ENCODE peak calls at places on chromosomes 2 and 18, in six cellular contexts. O is IMR-90, W is fibroblast of lung, K is endodermal cell, N is thoracic aorta, L is K562. D is an unnamed sample.

GRCh38 chr2:102112271-102112670 is 30.3 kb upstream of the IL1R1 start:
- DNase-seq in O (peak), W (no peak), K (no peak), N (no peak), L (peak), D (no peak)

GRCh38 chr2:157732596-157732995 is 103.9 kb upstream of the ACVR1C start:
- DNase-seq in O (peak), W (no peak), K (no peak), N (no peak), L (no peak), D (no peak)

GRCh38 chr2:110906613-110907365 is 174.4 kb downstream of the ACOXL start:
- DNase-seq in O (no peak), W (no peak), K (no peak), N (no peak), L (peak), D (no peak)

GRCh38 chr2:3692375-3692774 is 11.0 kb upstream of the DCDC2C start:
- DNase-seq in O (peak), W (peak), K (no peak), N (no peak), L (peak), D (no peak)

GRCh38 chr2:48727560-48727959 is 28.0 kb downstream of the LHCGR start:
- DNase-seq in O (no peak), W (no peak), K (no peak), N (no peak), L (no peak), D (no peak)

GRCh38 chr2:58237741-58238140 is 3.4 kb downstream of the FANCL start:
- DNase-seq in O (no peak), W (no peak), K (no peak), N (no peak), L (peak), D (no peak)

GRCh38 chr2:174209325-174209724 is 39.0 kb downstream of the OLA1 start:
- DNase-seq in O (no peak), W (no peak), K (no peak), N (no peak), L (peak), D (no peak)

GRCh38 chr18:62976227-62976626 is 260.9 kb downstream of the PHLPP1 start:
- DNase-seq in O (no peak), W (no peak), K (no peak), N (no peak), L (no peak), D (no peak)

GRCh38 chr2:103123516-103123915 is 361.7 kb downstream of the TMEM182 start:
- DNase-seq in O (no peak), W (no peak), K (no peak), N (no peak), L (no peak), D (no peak)

GRCh38 chr2:120233292-120233691 is 10.1 kb upstream of the TMEM185B start:
- DNase-seq in O (no peak), W (no peak), K (no peak), N (no peak), L (no peak), D (no peak)
- H3K4me3 ChIP-seq in O (no peak), W (no peak), K (no peak), N (no peak), L (no peak), D (no peak)

GRCh38 chr2:29526587-29527586 is 394.5 kb downstream of the ALK start:
- DNase-seq in O (no peak), W (no peak), K (no peak), N (no peak), L (no peak), D (no peak)

GRCh38 chr2:29527947-29528346 is 393.4 kb downstream of the ALK start:
- DNase-seq in O (no peak), W (no peak), K (no peak), N (no peak), L (no peak), D (no peak)

GRCh38 chr2:29528371-29528770 is 393.0 kb downstream of the ALK start:
- DNase-seq in O (no peak), W (no peak), K (no peak), N (no peak), L (no peak), D (no peak)

GRCh38 chr2:29530281-29530680 is 391.1 kb downstream of the ALK start:
- DNase-seq in O (peak), W (no peak), K (no peak), N (no peak), L (no peak), D (no peak)

GRCh38 chr2:29528891-29529520 is 392.4 kb downstream of the ALK start:
- DNase-seq in O (peak), W (peak), K (no peak), N (no peak), L (no peak), D (no peak)
- H3K27ac ChIP-seq in O (peak), W (peak), K (no peak), N (no peak), L (no peak), D (no peak)

GRCh38 chr2:9002313-9002636 is 1.2 kb downstream of the MBOAT2 start:
- DNase-seq in O (no peak), W (peak), K (no peak), N (no peak), L (peak), D (no peak)
- H3K4me3 ChIP-seq in O (peak), W (peak), K (peak), N (peak), L (peak), D (peak)

GRCh38 chr2:135931776-135932438 is 53.5 kb downstream of the DARS1 start:
- DNase-seq in O (no peak), W (no peak), K (no peak), N (no peak), L (no peak), D (no peak)

GRCh38 chr2:135925571-135925970 is 49.3 kb upstream of the MCM6 start:
- DNase-seq in O (peak), W (peak), K (no peak), N (no peak), L (no peak), D (no peak)

GRCh38 chr2:135926605-135927004 is 50.4 kb upstream of the MCM6 start:
- DNase-seq in O (no peak), W (no peak), K (no peak), N (no peak), L (no peak), D (no peak)
- H3K27ac ChIP-seq in O (no peak), W (no peak), K (no peak), N (no peak), L (no peak), D (no peak)